ENCODE peak calls at places on chromosomes 1 and 21, in six cellular contexts. U, A, P, L, D and V are unnamed samples. For H3K4me1, the result is how much of the 10 kb centered on the place peaks cover.

GRCh38 chr1:22678522-22678896 is 25.5 kb downstream of the C1QB start:
- DNase-seq in D (no peak), L (no peak), A (no peak), U (no peak), P (no peak), V (no peak)

GRCh38 chr1:216221260-216221700 is 202.0 kb downstream of the USH2A start:
- DNase-seq in U (peak), L (no peak), D (no peak), P (no peak), A (no peak), V (no peak)

GRCh38 chr21:30234050-30234449 is 18.2 kb upstream of the CLDN8 start:
- DNase-seq in L (no peak), D (no peak), U (no peak), P (no peak), A (no peak), V (no peak)

GRCh38 chr1:1986451-1987141 is 17.0 kb downstream of the CFAP74 start:
- DNase-seq in P (no peak), U (no peak), D (no peak), L (no peak), A (no peak), V (no peak)

GRCh38 chr1:11692899-11693590 is 1.5 kb downstream of the DRAXIN start:
- DNase-seq in L (no peak), A (no peak), D (no peak), U (peak), P (no peak), V (no peak)

GRCh38 chr1:63368131-63368530 is 704 bp downstream of the ALG6 start:
- DNase-seq in U (no peak), L (no peak), A (no peak), P (no peak), D (no peak), V (no peak)

GRCh38 chr1:95953005-95953404 is 719.0 kb downstream of the RWDD3 start:
- DNase-seq in A (no peak), P (no peak), U (no peak), D (no peak), L (no peak), V (peak)

GRCh38 chr1:85289207-85289847 is 12.9 kb upstream of the BCL10 start:
- DNase-seq in A (no peak), U (peak), D (no peak), L (no peak), P (no peak), V (no peak)

GRCh38 chr21:38263493-38263892 is 6.7 kb downstream of the KCNJ15 start:
- DNase-seq in U (no peak), D (no peak), A (no peak), L (no peak), P (no peak), V (no peak)

GRCh38 chr1:59669752-59670312 is 144.9 kb upstream of the HOOK1 start:
- DNase-seq in P (peak), D (peak), L (peak), U (peak), A (peak), V (no peak)

GRCh38 chr1:172398193-172398592 is 22.3 kb upstream of the C1orf105 start:
- DNase-seq in A (no peak), U (no peak), L (no peak), P (no peak), D (peak), V (no peak)
- H3K4me1 ChIP-seq in A (under half), U (under half), L (under half), P (half or more), D (under half), V (under half)

DNA sequence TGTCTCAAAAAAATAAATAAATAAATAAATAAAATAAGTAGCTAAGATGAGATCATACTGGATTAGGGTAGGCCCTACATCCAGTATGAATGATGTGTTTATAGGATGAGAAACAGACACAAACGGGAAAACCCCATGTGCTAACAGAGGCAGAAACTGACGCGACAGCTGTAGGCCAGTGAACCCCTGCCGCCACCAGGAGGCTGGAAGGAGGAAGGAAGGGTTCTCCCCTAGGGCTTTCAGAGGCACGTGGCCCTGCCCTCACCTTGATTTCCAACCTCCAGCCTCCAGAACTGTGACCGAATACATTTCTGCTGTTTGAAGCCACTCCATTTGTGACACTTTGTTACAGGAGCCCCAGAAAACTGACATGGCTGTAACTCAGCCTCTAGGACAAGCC is 38.5 kb downstream of the CHD5 start:
- DNase-seq in D (no peak), A (no peak), L (peak), P (no peak), U (no peak), V (peak)
- TF ChIP-seq CTCF in D (no peak), A (no peak), L (no peak), P (no peak), U (no peak), V (no peak)

DNA sequence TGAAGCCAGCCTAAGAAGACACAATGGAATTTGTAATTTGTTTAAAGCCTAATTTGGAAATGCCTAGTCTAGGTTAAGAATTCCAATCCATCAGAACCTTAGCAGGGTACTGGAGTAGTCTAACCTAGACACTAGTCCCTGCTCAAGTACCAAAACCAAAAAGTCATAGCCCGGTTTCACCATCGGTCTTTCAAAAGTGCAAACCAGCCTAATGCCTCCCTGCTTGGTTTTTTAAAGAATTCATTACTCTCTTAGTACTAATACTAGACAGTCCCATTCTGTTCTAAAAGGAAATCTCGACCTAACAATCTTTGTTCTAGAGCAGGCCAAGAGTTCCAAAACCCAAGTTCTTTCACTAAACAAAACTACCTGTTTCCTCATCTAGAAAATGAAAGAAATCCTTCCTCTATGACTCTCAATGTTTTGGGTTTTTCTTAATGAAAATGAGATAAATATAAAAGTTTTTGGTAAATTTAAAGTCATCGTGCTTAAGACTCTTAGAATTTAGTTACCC is 2.6 kb downstream of the PUM1 start:
- DNase-seq in A (no peak), P (no peak), L (no peak), D (no peak), U (no peak), V (no peak)
- H3K4me1 ChIP-seq in A (under half), P (half or more), L (half or more), D (under half), U (under half), V (under half)

DNA sequence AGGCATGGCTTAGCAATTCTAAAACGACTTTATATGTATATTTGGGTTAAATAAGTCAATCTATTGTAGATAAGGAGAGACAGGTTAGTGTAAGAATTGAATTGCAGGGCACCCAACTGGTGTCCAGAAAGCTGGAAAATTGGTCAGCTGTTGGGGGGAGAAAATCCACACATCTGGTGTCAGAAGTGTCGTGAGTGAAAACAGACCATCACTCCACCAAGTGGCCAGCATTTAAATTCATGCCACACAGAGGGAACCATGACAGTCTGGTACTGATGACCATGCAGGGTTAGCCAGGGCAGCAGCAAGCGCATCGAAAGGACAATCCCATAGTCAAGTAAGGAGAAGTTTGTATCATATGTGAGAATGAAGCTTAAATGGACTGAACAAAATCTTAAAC is 11.7 kb downstream of the LAX1 start:
- DNase-seq in A (no peak), P (no peak), L (no peak), U (no peak), D (no peak), V (no peak)
- TF ChIP-seq CTCF in A (no peak), P (peak), L (peak), U (no peak), D (no peak), V (no peak)

GRCh38 chr1:31939484-31940329 is 1.5 kb upstream of the PTP4A2 start:
- DNase-seq in L (no peak), U (peak), A (no peak), P (no peak), D (peak), V (peak)
- H3K4me1 ChIP-seq in L (half or more), U (under half), A (under half), P (half or more), D (under half), V (under half)

DNA sequence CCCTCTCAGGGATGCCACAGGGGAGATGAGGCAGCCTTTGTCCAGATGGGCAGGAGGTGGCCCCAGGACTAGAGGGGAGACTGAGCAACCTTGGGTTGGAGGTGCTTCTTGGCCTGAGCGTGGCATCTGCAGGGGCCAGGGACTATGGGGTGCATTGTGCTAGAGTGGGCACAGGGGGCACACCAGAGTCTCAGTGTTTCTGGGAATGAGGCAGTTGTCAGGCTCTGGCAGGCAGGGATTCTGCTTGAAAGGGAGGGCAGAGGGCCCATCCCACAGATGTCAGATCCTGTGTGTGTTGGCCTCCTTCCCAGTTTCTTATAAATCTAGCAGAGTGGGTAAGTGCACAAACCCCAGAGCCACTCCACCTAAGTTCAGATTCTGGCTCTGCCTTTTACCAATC is 13.7 kb downstream of the LGR6 start:
- DNase-seq in P (no peak), D (no peak), U (no peak), A (no peak), L (no peak), V (no peak)
- TF ChIP-seq CTCF in P (no peak), D (no peak), U (no peak), A (peak), L (no peak), V (no peak)

GRCh38 chr1:226984521-226985238 is 44.6 kb downstream of the COQ8A start:
- DNase-seq in P (peak), A (peak), L (peak), D (no peak), U (no peak), V (no peak)

GRCh38 chr1:226982451-226983177 is 42.5 kb downstream of the COQ8A start:
- DNase-seq in U (no peak), L (no peak), P (no peak), D (no peak), A (no peak), V (no peak)

GRCh38 chr1:226981838-226982237 is 41.7 kb downstream of the COQ8A start:
- DNase-seq in P (no peak), D (no peak), L (no peak), U (no peak), A (no peak), V (peak)

GRCh38 chr1:226983998-226984364 is 43.9 kb downstream of the COQ8A start:
- DNase-seq in D (no peak), P (no peak), L (no peak), A (no peak), U (no peak), V (no peak)

GRCh38 chr1:226983247-226983997 is 43.3 kb downstream of the COQ8A start:
- DNase-seq in L (no peak), P (no peak), U (peak), A (no peak), D (no peak), V (peak)
- H3K4me1 ChIP-seq in L (half or more), P (half or more), U (under half), A (half or more), D (under half), V (under half)

DNA sequence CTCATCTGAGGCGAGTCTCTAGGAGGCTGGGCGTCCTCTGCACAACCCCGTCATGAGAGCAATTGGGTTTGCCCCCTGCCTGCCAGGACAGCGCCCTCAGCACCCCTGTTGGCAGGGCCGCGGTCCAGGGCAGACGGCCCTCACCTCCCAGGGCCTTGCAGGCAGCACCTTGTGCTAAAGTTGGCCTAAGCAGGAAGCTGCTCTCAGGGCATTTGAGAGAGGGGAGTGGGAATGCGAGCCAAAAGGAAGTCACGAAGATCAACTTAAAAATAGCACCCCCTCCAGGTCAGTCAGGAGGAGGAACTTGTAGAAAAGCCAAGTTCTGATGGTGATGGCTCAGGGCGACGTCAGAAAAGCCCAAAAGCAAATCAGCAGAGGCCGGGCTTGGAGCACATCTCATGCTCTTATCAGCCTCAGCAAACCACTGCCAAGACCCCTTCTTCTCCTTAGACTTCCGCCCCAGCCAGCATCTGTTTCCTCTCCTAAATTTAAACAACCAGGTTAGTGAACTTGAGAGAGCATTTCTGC is 12.6 kb upstream of the ADORA3 start:
- DNase-seq in U (peak), P (peak), L (peak), A (peak), D (peak), V (no peak)
- TF ChIP-seq CTCF in U (no peak), P (peak), L (peak), A (peak), D (peak), V (no peak)

DNA sequence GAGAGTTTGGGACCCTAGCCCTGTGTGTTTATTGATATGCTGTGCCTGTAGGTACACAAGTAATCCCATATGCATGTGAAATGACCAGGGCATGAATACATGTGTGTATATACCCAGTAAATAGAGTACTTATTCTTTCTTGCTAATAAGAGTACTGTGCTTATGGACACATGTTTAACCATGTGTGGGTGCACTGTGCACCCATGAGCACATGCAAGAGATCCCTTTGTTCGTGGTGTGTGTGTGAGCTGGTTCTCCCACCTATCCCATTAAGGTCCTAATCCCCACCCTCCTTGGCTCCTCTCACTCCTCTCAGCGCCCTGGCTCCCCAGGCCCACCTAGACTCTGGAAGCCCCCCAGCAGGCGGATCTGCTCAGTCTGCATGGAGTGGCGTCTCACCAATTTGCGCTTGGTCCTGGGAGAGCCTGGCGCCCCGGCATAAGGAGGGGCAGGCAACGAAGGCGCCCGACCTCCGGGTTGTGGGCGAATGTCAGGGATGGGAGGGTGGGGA is 2.2 kb upstream of the LIX1L start:
- DNase-seq in P (no peak), D (peak), A (no peak), L (no peak), U (no peak), V (no peak)
- H3K4me1 ChIP-seq in P (half or more), D (under half), A (half or more), L (half or more), U (under half), V (under half)

DNA sequence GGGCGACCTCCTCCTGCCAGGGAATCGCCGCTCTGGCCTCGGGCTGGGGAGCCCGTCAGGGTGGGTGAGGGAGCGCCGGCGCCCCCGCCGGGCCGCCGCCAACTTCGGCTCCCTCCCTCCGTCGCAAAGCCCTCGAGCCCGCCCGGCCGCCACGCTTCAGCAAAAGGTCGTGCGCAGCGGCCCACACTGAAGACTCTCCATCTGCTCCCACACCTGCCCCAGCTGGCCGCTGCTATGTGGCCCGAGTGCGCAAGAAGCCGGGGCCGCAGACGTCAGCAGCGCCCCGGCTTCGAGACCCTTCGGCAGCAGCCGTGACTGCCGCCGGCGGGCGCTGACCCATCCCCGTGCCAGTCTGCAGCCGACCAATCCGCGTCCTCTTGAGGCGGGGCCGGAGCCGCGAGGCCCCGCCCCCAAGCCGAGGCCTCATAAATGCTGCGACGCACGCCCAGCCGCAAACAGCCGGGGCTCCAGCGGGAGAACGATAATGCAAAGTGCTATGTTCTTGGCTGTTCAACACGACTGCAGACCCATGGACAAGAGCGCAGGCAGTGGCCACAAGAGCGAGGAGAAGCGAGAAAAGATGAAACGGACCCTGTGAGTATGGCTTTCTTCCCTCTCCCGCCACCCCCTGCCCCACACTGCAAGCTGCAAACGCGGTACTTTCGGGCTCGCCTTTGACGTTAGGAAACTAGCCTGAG is at the start of gene RGS2:
- DNase-seq in A (peak), L (peak), D (peak), U (peak), P (peak), V (peak)
- TF ChIP-seq CTCF in A (peak), L (peak), D (peak), U (no peak), P (peak), V (no peak)